ENCODE peak calls at places on chromosomes 6 and 20, in eight cellular contexts. S is iris pigment epithelial cell; P is nephron progenitor cell; I is OCI-LY7; Y is uterus; J is WTC11; T is activated naive CD4-positive, alpha-beta T cell; N is NB4. M is an unnamed sample.

GRCh38 chr6:69337301-69337700 is 459.5 kb downstream of the LMBRD1 start:
- DNase-seq in P (no peak), T (no peak), I (no peak), S (no peak), Y (no peak), J (no peak), N (no peak), M (no peak)

GRCh38 chr6:125791151-125791819 is 525 bp downstream of the NCOA7 start:
- DNase-seq in I (peak; percentile 76), N (peak; percentile 66), Y (peak; percentile 40), T (no peak), P (no peak), S (peak; percentile 71), J (no peak), M (peak; percentile 46)

GRCh38 chr6:2783188-2783957 is 18.2 kb downstream of the WRNIP1 start:
- DNase-seq in N (no peak), J (peak; percentile 43), P (no peak), I (no peak), T (no peak), Y (no peak), S (peak; percentile 17), M (no peak)

GRCh38 chr20:1426231-1426849 is 33.5 kb upstream of the FKBP1A start:
- DNase-seq in I (no peak), S (no peak), Y (no peak), P (no peak), J (no peak), T (no peak), N (no peak), M (no peak)

GRCh38 chr20:56392282-56393132 is at the start of gene CSTF1:
- DNase-seq in J (peak; percentile 99), I (peak; percentile 99), N (peak; percentile 100), Y (peak; percentile 99), T (peak; percentile 98), P (peak; percentile 96), S (peak; percentile 100), M (peak; percentile 100)

GRCh38 chr6:10478187-10479040 is 42.7 kb upstream of the GCNT2 start:
- DNase-seq in Y (no peak), J (no peak), S (peak; percentile 38), P (no peak), I (peak; percentile 69), T (no peak), N (peak; percentile 73), M (peak; percentile 21)

GRCh38 chr6:111667921-111668320 is 62.2 kb upstream of the TRAF3IP2 start:
- DNase-seq in J (no peak), Y (no peak), S (no peak), N (no peak), T (no peak), I (no peak), P (no peak), M (no peak)

GRCh38 chr6:63527658-63528514 is 44.4 kb upstream of the LOC128125822 start:
- DNase-seq in P (no peak), Y (peak; percentile 88), I (no peak), T (no peak), J (no peak), S (peak; percentile 99), N (no peak), M (no peak)

GRCh38 chr20:59047938-59048680 is 5.5 kb upstream of the PRELID3B start:
- DNase-seq in S (peak; percentile 50), P (no peak), N (no peak), J (no peak), I (no peak), T (no peak), Y (no peak), M (no peak)

GRCh38 chr6:121620002-121620740 is 184.7 kb downstream of the GJA1 start:
- DNase-seq in N (no peak), P (no peak), T (no peak), S (no peak), Y (no peak), J (peak; percentile 48), I (no peak), M (no peak)

M was measured in MV-4-11.